ENCODE peak calls at places on chromosomes 2 and 18, in ten cellular contexts. One of them, this sample, is unnamed.

GRCh38 chr2:42293019-42293418 is 68.0 kb downstream of the COX7A2L start:
- DNase-seq in heart right ventricle: no peak
- DNase-seq in GM23338: no peak
- DNase-seq in astrocyte: no peak
- DNase-seq in neural progenitor cell: no peak
- DNase-seq in keratinocyte: no peak
- DNase-seq in heart left ventricle: no peak
- DNase-seq in stomach: no peak
- DNase-seq in bronchial epithelial cell: no peak
- DNase-seq in foreskin fibroblast: no peak
- DNase-seq in this sample: no peak

GRCh38 chr2:199148076-199148845 is 309.5 kb downstream of the SATB2 start:
- DNase-seq in astrocyte: no peak
- DNase-seq in heart left ventricle: no peak
- DNase-seq in GM23338: no peak
- DNase-seq in neural progenitor cell: no peak
- DNase-seq in bronchial epithelial cell: no peak
- DNase-seq in foreskin fibroblast: peak
- DNase-seq in heart right ventricle: no peak
- DNase-seq in keratinocyte: no peak
- DNase-seq in stomach: no peak
- DNase-seq in this sample: no peak

GRCh38 chr2:84481702-84482101 is 22.6 kb upstream of the SUCLG1 start:
- DNase-seq in astrocyte: peak
- DNase-seq in GM23338: no peak
- DNase-seq in neural progenitor cell: no peak
- DNase-seq in foreskin fibroblast: peak
- DNase-seq in heart left ventricle: no peak
- DNase-seq in stomach: no peak
- DNase-seq in keratinocyte: no peak
- DNase-seq in heart right ventricle: no peak
- DNase-seq in bronchial epithelial cell: peak
- DNase-seq in this sample: no peak

GRCh38 chr2:54704688-54705605 is 18.5 kb upstream of the EML6 start:
- DNase-seq in foreskin fibroblast: peak
- DNase-seq in keratinocyte: no peak
- DNase-seq in bronchial epithelial cell: peak
- DNase-seq in heart right ventricle: no peak
- DNase-seq in GM23338: peak
- DNase-seq in neural progenitor cell: peak
- DNase-seq in astrocyte: peak
- DNase-seq in stomach: no peak
- DNase-seq in heart left ventricle: no peak
- DNase-seq in this sample: peak

GRCh38 chr18:58639751-58640427 is 11.0 kb upstream of the ALPK2 start:
- DNase-seq in neural progenitor cell: no peak
- DNase-seq in stomach: no peak
- DNase-seq in heart left ventricle: no peak
- DNase-seq in foreskin fibroblast: peak
- DNase-seq in GM23338: peak
- DNase-seq in keratinocyte: peak
- DNase-seq in heart right ventricle: no peak
- DNase-seq in bronchial epithelial cell: peak
- DNase-seq in astrocyte: peak
- DNase-seq in this sample: peak

GRCh38 chr18:12599543-12599942 is 58.4 kb downstream of the SPIRE1 start:
- DNase-seq in GM23338: no peak
- DNase-seq in stomach: no peak
- DNase-seq in keratinocyte: peak
- DNase-seq in heart right ventricle: no peak
- DNase-seq in foreskin fibroblast: no peak
- DNase-seq in heart left ventricle: no peak
- DNase-seq in astrocyte: no peak
- DNase-seq in neural progenitor cell: no peak
- DNase-seq in bronchial epithelial cell: peak
- DNase-seq in this sample: no peak

GRCh38 chr18:32372381-32373061 is 98.2 kb downstream of the GAREM1 start:
- DNase-seq in heart left ventricle: no peak
- DNase-seq in foreskin fibroblast: peak
- DNase-seq in neural progenitor cell: no peak
- DNase-seq in GM23338: no peak
- DNase-seq in keratinocyte: peak
- DNase-seq in bronchial epithelial cell: peak
- DNase-seq in stomach: peak
- DNase-seq in heart right ventricle: no peak
- DNase-seq in astrocyte: no peak
- DNase-seq in this sample: no peak

GRCh38 chr2:161090401-161090800 is 69.8 kb upstream of the TANK start:
- DNase-seq in heart left ventricle: no peak
- DNase-seq in heart right ventricle: no peak
- DNase-seq in keratinocyte: no peak
- DNase-seq in neural progenitor cell: no peak
- DNase-seq in bronchial epithelial cell: no peak
- DNase-seq in foreskin fibroblast: no peak
- DNase-seq in astrocyte: no peak
- DNase-seq in GM23338: no peak
- DNase-seq in stomach: peak
- DNase-seq in this sample: no peak

GRCh38 chr2:67612576-67612981 is 215.4 kb downstream of the ETAA1 start:
- DNase-seq in bronchial epithelial cell: no peak
- DNase-seq in keratinocyte: no peak
- DNase-seq in heart right ventricle: no peak
- DNase-seq in astrocyte: no peak
- DNase-seq in foreskin fibroblast: peak
- DNase-seq in heart left ventricle: no peak
- DNase-seq in neural progenitor cell: no peak
- DNase-seq in stomach: no peak
- DNase-seq in GM23338: no peak
- DNase-seq in this sample: no peak

GRCh38 chr2:118988706-118989105 is 46.7 kb downstream of the MARCO start:
- DNase-seq in heart left ventricle: no peak
- DNase-seq in astrocyte: no peak
- DNase-seq in heart right ventricle: no peak
- DNase-seq in stomach: peak
- DNase-seq in foreskin fibroblast: no peak
- DNase-seq in bronchial epithelial cell: no peak
- DNase-seq in GM23338: no peak
- DNase-seq in neural progenitor cell: no peak
- DNase-seq in keratinocyte: no peak
- DNase-seq in this sample: no peak

GRCh38 chr2:169131587-169132512 is 62.5 kb downstream of the DHRS9 start:
- DNase-seq in heart left ventricle: no peak
- DNase-seq in GM23338: peak
- DNase-seq in astrocyte: peak
- DNase-seq in stomach: no peak
- DNase-seq in bronchial epithelial cell: peak
- DNase-seq in neural progenitor cell: peak
- DNase-seq in heart right ventricle: no peak
- DNase-seq in keratinocyte: peak
- DNase-seq in foreskin fibroblast: peak
- DNase-seq in this sample: peak

GRCh38 chr2:181025004-181025403 is 44.6 kb downstream of the UBE2E3 start:
- DNase-seq in stomach: no peak
- DNase-seq in foreskin fibroblast: no peak
- DNase-seq in heart right ventricle: no peak
- DNase-seq in GM23338: no peak
- DNase-seq in astrocyte: no peak
- DNase-seq in bronchial epithelial cell: no peak
- DNase-seq in keratinocyte: no peak
- DNase-seq in neural progenitor cell: no peak
- DNase-seq in heart left ventricle: no peak
- DNase-seq in this sample: no peak

GRCh38 chr2:162029287-162029901 is 44.6 kb downstream of the DPP4 start:
- DNase-seq in GM23338: no peak
- DNase-seq in heart right ventricle: peak
- DNase-seq in neural progenitor cell: no peak
- DNase-seq in heart left ventricle: no peak
- DNase-seq in foreskin fibroblast: peak
- DNase-seq in keratinocyte: peak
- DNase-seq in stomach: peak
- DNase-seq in bronchial epithelial cell: peak
- DNase-seq in astrocyte: peak
- DNase-seq in this sample: peak

GRCh38 chr18:48889115-48889941 is 61.4 kb downstream of the SMAD7 start:
- DNase-seq in neural progenitor cell: peak
- DNase-seq in GM23338: peak
- DNase-seq in astrocyte: no peak
- DNase-seq in bronchial epithelial cell: no peak
- DNase-seq in heart right ventricle: peak
- DNase-seq in stomach: peak
- DNase-seq in foreskin fibroblast: no peak
- DNase-seq in keratinocyte: no peak
- DNase-seq in heart left ventricle: no peak
- DNase-seq in this sample: no peak

GRCh38 chr2:239084007-239084406 is 236.1 kb downstream of the TWIST2 start:
- DNase-seq in foreskin fibroblast: no peak
- DNase-seq in keratinocyte: no peak
- DNase-seq in astrocyte: no peak
- DNase-seq in neural progenitor cell: no peak
- DNase-seq in GM23338: no peak
- DNase-seq in stomach: no peak
- DNase-seq in heart left ventricle: no peak
- DNase-seq in heart right ventricle: no peak
- DNase-seq in bronchial epithelial cell: no peak
- DNase-seq in this sample: no peak

GRCh38 chr2:127146820-127147502 is 40.0 kb upstream of the BIN1 start:
- DNase-seq in heart right ventricle: no peak
- DNase-seq in GM23338: no peak
- DNase-seq in keratinocyte: no peak
- DNase-seq in heart left ventricle: no peak
- DNase-seq in bronchial epithelial cell: no peak
- DNase-seq in foreskin fibroblast: peak
- DNase-seq in stomach: no peak
- DNase-seq in astrocyte: peak
- DNase-seq in neural progenitor cell: peak
- DNase-seq in this sample: no peak

GRCh38 chr2:72127401-72128058 is 20.1 kb downstream of the CYP26B1 start:
- DNase-seq in heart left ventricle: no peak
- DNase-seq in bronchial epithelial cell: no peak
- DNase-seq in neural progenitor cell: no peak
- DNase-seq in GM23338: no peak
- DNase-seq in stomach: no peak
- DNase-seq in astrocyte: no peak
- DNase-seq in keratinocyte: no peak
- DNase-seq in foreskin fibroblast: no peak
- DNase-seq in heart right ventricle: no peak
- DNase-seq in this sample: no peak

GRCh38 chr2:26235089-26235488 is 9.3 kb downstream of the HADHA start:
- DNase-seq in neural progenitor cell: no peak
- DNase-seq in heart left ventricle: no peak
- DNase-seq in bronchial epithelial cell: no peak
- DNase-seq in heart right ventricle: no peak
- DNase-seq in foreskin fibroblast: no peak
- DNase-seq in astrocyte: no peak
- DNase-seq in keratinocyte: no peak
- DNase-seq in stomach: no peak
- DNase-seq in GM23338: no peak
- DNase-seq in this sample: no peak
- TF ChIP-seq CTCF in neural progenitor cell: peak
- TF ChIP-seq CTCF in heart left ventricle: peak
- TF ChIP-seq CTCF in bronchial epithelial cell: peak
- TF ChIP-seq CTCF in heart right ventricle: no peak
- TF ChIP-seq CTCF in foreskin fibroblast: no peak
- TF ChIP-seq CTCF in astrocyte: no peak
- TF ChIP-seq CTCF in keratinocyte: no peak
- TF ChIP-seq CTCF in stomach: no peak
- TF ChIP-seq CTCF in GM23338: peak
- TF ChIP-seq CTCF in this sample: peak

GRCh38 chr2:237178396-237178795 is 92.7 kb downstream of the COPS8 start:
- DNase-seq in astrocyte: peak
- DNase-seq in keratinocyte: no peak
- DNase-seq in bronchial epithelial cell: peak
- DNase-seq in foreskin fibroblast: peak
- DNase-seq in heart right ventricle: no peak
- DNase-seq in heart left ventricle: no peak
- DNase-seq in stomach: no peak
- DNase-seq in GM23338: no peak
- DNase-seq in neural progenitor cell: no peak
- DNase-seq in this sample: peak
- H3K4me3 ChIP-seq in astrocyte: no peak
- H3K4me3 ChIP-seq in keratinocyte: no peak
- H3K4me3 ChIP-seq in bronchial epithelial cell: no peak
- H3K4me3 ChIP-seq in foreskin fibroblast: no peak
- H3K4me3 ChIP-seq in heart right ventricle: no peak
- H3K4me3 ChIP-seq in heart left ventricle: no peak
- H3K4me3 ChIP-seq in stomach: no peak
- H3K4me3 ChIP-seq in GM23338: no peak
- H3K4me3 ChIP-seq in neural progenitor cell: no peak
- H3K4me3 ChIP-seq in this sample: no peak

GRCh38 chr2:109545828-109546713 is 67.7 kb downstream of the SEPTIN10 start:
- DNase-seq in heart right ventricle: peak
- DNase-seq in bronchial epithelial cell: peak
- DNase-seq in astrocyte: peak
- DNase-seq in foreskin fibroblast: peak
- DNase-seq in neural progenitor cell: peak
- DNase-seq in GM23338: peak
- DNase-seq in keratinocyte: no peak
- DNase-seq in heart left ventricle: no peak
- DNase-seq in stomach: peak
- DNase-seq in this sample: peak
- TF ChIP-seq CTCF in heart right ventricle: peak
- TF ChIP-seq CTCF in bronchial epithelial cell: peak
- TF ChIP-seq CTCF in astrocyte: peak
- TF ChIP-seq CTCF in foreskin fibroblast: peak
- TF ChIP-seq CTCF in neural progenitor cell: peak
- TF ChIP-seq CTCF in GM23338: peak
- TF ChIP-seq CTCF in keratinocyte: peak
- TF ChIP-seq CTCF in heart left ventricle: peak
- TF ChIP-seq CTCF in stomach: peak
- TF ChIP-seq CTCF in this sample: peak

DNA sequence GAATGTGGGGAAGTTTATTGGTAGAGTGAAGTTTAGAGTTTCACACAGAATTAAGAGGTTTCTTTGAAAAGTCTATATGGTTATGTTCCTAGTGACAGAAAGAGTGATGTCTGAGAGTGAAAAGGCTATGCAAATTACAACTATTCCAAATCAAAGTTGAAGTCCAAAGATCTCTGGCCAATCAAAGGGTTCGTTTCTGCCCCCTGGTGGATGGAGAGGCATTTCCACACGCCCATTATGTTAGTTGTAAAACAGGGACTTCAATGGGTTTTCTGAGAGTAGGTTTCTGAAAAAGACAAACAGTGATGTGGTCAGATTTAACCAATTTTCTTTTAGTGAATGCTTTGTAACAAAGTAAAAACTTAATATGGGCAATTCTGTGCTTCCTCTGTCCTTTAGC is 441.5 kb upstream of the POU3F3 start:
- DNase-seq in bronchial epithelial cell: peak
- DNase-seq in keratinocyte: no peak
- DNase-seq in GM23338: peak
- DNase-seq in heart right ventricle: no peak
- DNase-seq in astrocyte: no peak
- DNase-seq in neural progenitor cell: peak
- DNase-seq in foreskin fibroblast: no peak
- DNase-seq in stomach: no peak
- DNase-seq in heart left ventricle: no peak
- DNase-seq in this sample: no peak
- H3K4me3 ChIP-seq in bronchial epithelial cell: no peak
- H3K4me3 ChIP-seq in keratinocyte: no peak
- H3K4me3 ChIP-seq in GM23338: no peak
- H3K4me3 ChIP-seq in heart right ventricle: no peak
- H3K4me3 ChIP-seq in astrocyte: no peak
- H3K4me3 ChIP-seq in neural progenitor cell: no peak
- H3K4me3 ChIP-seq in foreskin fibroblast: no peak
- H3K4me3 ChIP-seq in stomach: no peak
- H3K4me3 ChIP-seq in heart left ventricle: no peak
- H3K4me3 ChIP-seq in this sample: no peak

GRCh38 chr2:73232471-73233153 is 427 bp downstream of the PRADC1 start:
- DNase-seq in astrocyte: no peak
- DNase-seq in stomach: no peak
- DNase-seq in heart right ventricle: no peak
- DNase-seq in GM23338: no peak
- DNase-seq in heart left ventricle: no peak
- DNase-seq in bronchial epithelial cell: peak
- DNase-seq in keratinocyte: no peak
- DNase-seq in neural progenitor cell: no peak
- DNase-seq in foreskin fibroblast: no peak
- DNase-seq in this sample: no peak
- TF ChIP-seq CTCF in astrocyte: no peak
- TF ChIP-seq CTCF in stomach: no peak
- TF ChIP-seq CTCF in heart right ventricle: no peak
- TF ChIP-seq CTCF in GM23338: no peak
- TF ChIP-seq CTCF in heart left ventricle: no peak
- TF ChIP-seq CTCF in bronchial epithelial cell: peak
- TF ChIP-seq CTCF in keratinocyte: no peak
- TF ChIP-seq CTCF in neural progenitor cell: no peak
- TF ChIP-seq CTCF in foreskin fibroblast: no peak
- TF ChIP-seq CTCF in this sample: no peak

This sample was measured in HFF-Myc.